ENCODE peak calls at places on chromosomes 16 and 17, in eight cellular contexts. W, P, C, V, T, B, Q and Z are unnamed samples.

GRCh38 chr16:88697116-88697830 is 8.9 kb downstream of the RNF166 start:
- DNase-seq in T (no peak), V (no peak), Q (no peak), W (no peak), B (no peak), P (no peak), C (no peak), Z (no peak)

GRCh38 chr16:11328172-11329079 is 16.8 kb upstream of the RMI2 start:
- DNase-seq in W (no peak), Q (peak), B (peak), V (peak), P (no peak), C (peak), T (peak), Z (peak)

GRCh38 chr17:28744104-28744801 is 442 bp downstream of the TRAF4 start:
- DNase-seq in V (peak), B (peak), P (peak), T (peak), W (peak), Q (no peak), C (peak), Z (peak)

GRCh38 chr17:17724307-17724921 is 43.2 kb downstream of the RAI1 start:
- DNase-seq in Q (no peak), B (no peak), W (no peak), V (no peak), C (no peak), P (peak), T (no peak), Z (no peak)

GRCh38 chr17:82236142-82236971 is 7.5 kb downstream of the SLC16A3 start:
- DNase-seq in W (peak), B (peak), C (peak), V (peak), P (peak), T (peak), Q (no peak), Z (peak)

GRCh38 chr16:86087011-86087453 is 188.1 kb downstream of the IRF8 start:
- DNase-seq in T (no peak), B (no peak), Q (no peak), W (no peak), P (no peak), C (peak), V (no peak), Z (no peak)

GRCh38 chr16:73671102-73671501 is 623.2 kb upstream of the ZFHX3 start:
- DNase-seq in C (no peak), T (no peak), P (no peak), Q (no peak), W (no peak), B (no peak), V (no peak), Z (no peak)

GRCh38 chr17:19753049-19753444 is 4.9 kb upstream of the ALDH3A1 start:
- DNase-seq in C (peak), W (no peak), V (no peak), B (peak), Q (peak), P (no peak), T (no peak), Z (peak)

GRCh38 chr17:12575641-12576040 is 90.0 kb upstream of the MYOCD start:
- DNase-seq in B (no peak), T (no peak), C (no peak), V (no peak), P (no peak), W (no peak), Q (no peak), Z (no peak)

GRCh38 chr17:6690641-6691040 is 22.5 kb downstream of the SLC13A5 start:
- DNase-seq in C (no peak), P (no peak), W (no peak), V (no peak), Q (no peak), B (no peak), T (no peak), Z (no peak)

GRCh38 chr17:67435122-67435521 is 58.0 kb downstream of the PITPNC1 start:
- DNase-seq in W (no peak), B (no peak), V (peak), T (no peak), Q (no peak), C (no peak), P (peak), Z (no peak)

GRCh38 chr17:80826346-80826954 is 165.2 kb upstream of the CHMP6 start:
- DNase-seq in W (no peak), V (no peak), C (peak), B (no peak), Q (no peak), P (no peak), T (no peak), Z (no peak)

GRCh38 chr17:83058478-83059167 is 20.8 kb upstream of the METRNL start:
- DNase-seq in T (peak), W (no peak), P (peak), V (no peak), Q (no peak), B (no peak), C (peak), Z (no peak)

GRCh38 chr16:2517954-2518605 is 2.1 kb upstream of the AMDHD2 start:
- DNase-seq in Q (no peak), T (no peak), C (no peak), V (no peak), P (no peak), B (no peak), W (no peak), Z (no peak)

GRCh38 chr16:56874800-56875199 is 9.8 kb downstream of the SLC12A3 start:
- DNase-seq in T (peak), P (no peak), W (no peak), C (no peak), Q (no peak), V (no peak), B (no peak), Z (peak)

GRCh38 chr16:1002399-1003161 is 21.0 kb downstream of the SOX8 start:
- DNase-seq in C (no peak), P (peak), T (no peak), B (peak), V (no peak), W (no peak), Q (peak), Z (peak)

GRCh38 chr16:23081675-23082119 is 67.6 kb downstream of the USP31 start:
- DNase-seq in B (no peak), P (no peak), T (no peak), Q (peak), C (no peak), W (no peak), V (no peak), Z (peak)

GRCh38 chr16:29862383-29862883 is 593 bp downstream of the CDIPT start:
- DNase-seq in V (no peak), T (no peak), W (no peak), Q (no peak), C (no peak), P (no peak), B (peak), Z (no peak)

GRCh38 chr17:80960797-80961452 is 30.7 kb upstream of the CHMP6 start:
- DNase-seq in C (no peak), P (no peak), B (no peak), T (no peak), V (no peak), W (no peak), Q (no peak), Z (no peak)

GRCh38 chr17:46736100-46736499 is 82.4 kb downstream of the WNT3 start:
- DNase-seq in T (no peak), C (no peak), B (no peak), W (no peak), V (no peak), Q (no peak), P (no peak), Z (no peak)

GRCh38 chr17:38967290-38967738 is at the start of gene FBXO47:
- DNase-seq in P (peak), B (peak), W (no peak), C (peak), V (peak), T (peak), Q (peak), Z (no peak)

GRCh38 chr17:62343764-62344163 is 36.6 kb upstream of the EFCAB3 start:
- DNase-seq in W (no peak), Q (no peak), B (no peak), C (no peak), T (no peak), P (no peak), V (no peak), Z (no peak)

GRCh38 chr17:40069751-40070643 is 7.2 kb downstream of the THRA start:
- DNase-seq in C (no peak), V (no peak), B (peak), T (no peak), Q (no peak), W (no peak), P (no peak), Z (peak)

GRCh38 chr17:82561429-82562035 is 42.0 kb downstream of the FOXK2 start:
- DNase-seq in V (no peak), B (no peak), T (no peak), W (no peak), Q (no peak), C (no peak), P (no peak), Z (no peak)

GRCh38 chr17:20935740-20936139 is 107.1 kb downstream of the USP22 start:
- DNase-seq in W (no peak), B (no peak), P (no peak), Q (peak), T (no peak), V (no peak), C (no peak), Z (peak)

GRCh38 chr16:86306046-86306644 is 204.2 kb upstream of the FOXF1 start:
- DNase-seq in P (no peak), T (no peak), V (no peak), W (no peak), Q (peak), C (no peak), B (no peak), Z (no peak)

GRCh38 chr16:79167893-79168292 is 432.6 kb downstream of the MAF start:
- DNase-seq in B (no peak), Q (no peak), C (no peak), V (no peak), P (no peak), W (no peak), T (no peak), Z (no peak)

GRCh38 chr16:20899503-20900298 is 457 bp downstream of the DCUN1D3 start:
- DNase-seq in Q (no peak), P (peak), V (peak), W (no peak), B (peak), T (peak), C (no peak), Z (no peak)

GRCh38 chr16:25501530-25502255 is 190.1 kb upstream of the HS3ST4 start:
- DNase-seq in P (no peak), B (no peak), V (no peak), T (no peak), Q (no peak), C (no peak), W (no peak), Z (no peak)

GRCh38 chr17:44024271-44024663 is 9.5 kb upstream of the TMEM101 start:
- DNase-seq in B (no peak), Q (no peak), V (no peak), C (no peak), T (no peak), P (no peak), W (peak), Z (no peak)